ENCODE peak calls at places on chromosomes 2 and 18, in eight cellular contexts. One of them, this sample, is unnamed.

GRCh38 chr2:241135737-241136136 is 13.5 kb downstream of the PASK start:
- DNase-seq in PC-3: no peak
- DNase-seq in astrocyte: no peak
- DNase-seq in SJSA1: no peak
- DNase-seq in prostate gland: no peak
- DNase-seq in HL-60: no peak
- DNase-seq in H9: no peak
- DNase-seq in brain microvascular endothelial cell: no peak
- DNase-seq in this sample: no peak

GRCh38 chr2:171855401-171855800 is 38.6 kb downstream of the SLC25A12 start:
- DNase-seq in brain microvascular endothelial cell: no peak
- DNase-seq in PC-3: no peak
- DNase-seq in prostate gland: no peak
- DNase-seq in astrocyte: peak
- DNase-seq in HL-60: no peak
- DNase-seq in SJSA1: no peak
- DNase-seq in H9: no peak
- DNase-seq in this sample: no peak

GRCh38 chr2:160583162-160583522 is 89.5 kb upstream of the RBMS1 start:
- DNase-seq in SJSA1: no peak
- DNase-seq in prostate gland: peak
- DNase-seq in astrocyte: peak
- DNase-seq in H9: no peak
- DNase-seq in PC-3: peak
- DNase-seq in HL-60: no peak
- DNase-seq in brain microvascular endothelial cell: peak
- DNase-seq in this sample: no peak

GRCh38 chr2:69138247-69138754 is 125.3 kb downstream of the ANTXR1 start:
- DNase-seq in astrocyte: peak
- DNase-seq in H9: no peak
- DNase-seq in brain microvascular endothelial cell: peak
- DNase-seq in prostate gland: no peak
- DNase-seq in PC-3: peak
- DNase-seq in HL-60: no peak
- DNase-seq in SJSA1: peak
- DNase-seq in this sample: no peak

GRCh38 chr2:150809083-150809482 is 321.6 kb upstream of the RND3 start:
- DNase-seq in PC-3: no peak
- DNase-seq in prostate gland: no peak
- DNase-seq in SJSA1: no peak
- DNase-seq in H9: no peak
- DNase-seq in astrocyte: no peak
- DNase-seq in brain microvascular endothelial cell: no peak
- DNase-seq in HL-60: no peak
- DNase-seq in this sample: no peak

GRCh38 chr18:76353046-76353445 is 142.0 kb downstream of the ZNF516 start:
- DNase-seq in prostate gland: no peak
- DNase-seq in H9: no peak
- DNase-seq in HL-60: no peak
- DNase-seq in PC-3: no peak
- DNase-seq in SJSA1: no peak
- DNase-seq in brain microvascular endothelial cell: no peak
- DNase-seq in astrocyte: no peak
- DNase-seq in this sample: no peak

GRCh38 chr2:191999101-191999836 is 152.4 kb upstream of the CAVIN2 start:
- DNase-seq in SJSA1: no peak
- DNase-seq in PC-3: peak
- DNase-seq in brain microvascular endothelial cell: no peak
- DNase-seq in prostate gland: no peak
- DNase-seq in HL-60: no peak
- DNase-seq in H9: no peak
- DNase-seq in astrocyte: no peak
- DNase-seq in this sample: no peak

GRCh38 chr2:178227187-178227586 is 32.9 kb downstream of the OSBPL6 start:
- DNase-seq in PC-3: peak
- DNase-seq in astrocyte: peak
- DNase-seq in prostate gland: no peak
- DNase-seq in brain microvascular endothelial cell: no peak
- DNase-seq in SJSA1: no peak
- DNase-seq in H9: no peak
- DNase-seq in HL-60: no peak
- DNase-seq in this sample: no peak

GRCh38 chr18:5937795-5938194 is 42.5 kb upstream of the TMEM200C start:
- DNase-seq in HL-60: no peak
- DNase-seq in H9: no peak
- DNase-seq in PC-3: no peak
- DNase-seq in SJSA1: no peak
- DNase-seq in astrocyte: no peak
- DNase-seq in prostate gland: no peak
- DNase-seq in brain microvascular endothelial cell: no peak
- DNase-seq in this sample: no peak

GRCh38 chr2:22683911-22684310 is 701.1 kb upstream of the KLHL29 start:
- DNase-seq in PC-3: no peak
- DNase-seq in brain microvascular endothelial cell: no peak
- DNase-seq in H9: no peak
- DNase-seq in SJSA1: no peak
- DNase-seq in prostate gland: no peak
- DNase-seq in HL-60: no peak
- DNase-seq in astrocyte: no peak
- DNase-seq in this sample: no peak

GRCh38 chr2:70675862-70676261 is 92.1 kb downstream of the ADD2 start:
- DNase-seq in HL-60: no peak
- DNase-seq in astrocyte: no peak
- DNase-seq in H9: peak
- DNase-seq in brain microvascular endothelial cell: no peak
- DNase-seq in SJSA1: no peak
- DNase-seq in PC-3: no peak
- DNase-seq in prostate gland: no peak
- DNase-seq in this sample: no peak

GRCh38 chr2:214410918-214411554 is at the start of gene VWC2L:
- DNase-seq in PC-3: peak
- DNase-seq in HL-60: peak
- DNase-seq in SJSA1: peak
- DNase-seq in prostate gland: peak
- DNase-seq in brain microvascular endothelial cell: peak
- DNase-seq in astrocyte: peak
- DNase-seq in H9: peak
- DNase-seq in this sample: no peak

DNA sequence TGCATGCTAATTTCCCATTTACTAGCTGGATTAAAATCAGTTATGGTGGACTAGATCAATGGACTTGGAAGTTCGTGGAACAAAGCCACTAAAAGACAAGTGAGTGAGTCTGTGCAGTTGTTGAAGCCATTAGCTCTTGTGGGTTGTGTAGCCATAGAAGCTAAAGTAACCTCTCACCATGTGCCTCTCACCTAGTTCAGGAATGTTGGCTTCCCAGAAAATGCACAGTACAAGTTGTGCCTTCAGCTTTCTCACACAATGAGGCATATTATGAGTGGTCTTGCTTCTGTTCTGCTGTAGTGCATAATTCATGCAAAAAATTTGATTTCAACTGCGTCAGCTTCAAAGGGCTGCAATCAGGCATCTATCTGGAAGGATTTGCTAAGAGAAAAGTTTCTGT is 26.2 kb downstream of the CERS6 start:
- DNase-seq in astrocyte: no peak
- DNase-seq in HL-60: no peak
- DNase-seq in prostate gland: no peak
- DNase-seq in SJSA1: no peak
- DNase-seq in brain microvascular endothelial cell: no peak
- DNase-seq in H9: no peak
- DNase-seq in PC-3: no peak
- DNase-seq in this sample: no peak
- H3K27ac ChIP-seq in astrocyte: no peak
- H3K27ac ChIP-seq in HL-60: no peak
- H3K27ac ChIP-seq in prostate gland: no peak
- H3K27ac ChIP-seq in SJSA1: no peak
- H3K27ac ChIP-seq in brain microvascular endothelial cell: no peak
- H3K27ac ChIP-seq in H9: no peak
- H3K27ac ChIP-seq in PC-3: no peak
- H3K27ac ChIP-seq in this sample: no peak

GRCh38 chr2:122542646-122543045 is 787.2 kb downstream of the TSN start:
- DNase-seq in PC-3: no peak
- DNase-seq in SJSA1: no peak
- DNase-seq in astrocyte: no peak
- DNase-seq in brain microvascular endothelial cell: no peak
- DNase-seq in H9: no peak
- DNase-seq in prostate gland: no peak
- DNase-seq in HL-60: no peak
- DNase-seq in this sample: no peak

GRCh38 chr2:122539920-122540319 is 784.5 kb downstream of the TSN start:
- DNase-seq in SJSA1: no peak
- DNase-seq in astrocyte: no peak
- DNase-seq in H9: no peak
- DNase-seq in prostate gland: no peak
- DNase-seq in HL-60: no peak
- DNase-seq in PC-3: peak
- DNase-seq in brain microvascular endothelial cell: no peak
- DNase-seq in this sample: no peak

GRCh38 chr2:122543815-122544214 is 788.4 kb downstream of the TSN start:
- DNase-seq in astrocyte: peak
- DNase-seq in HL-60: no peak
- DNase-seq in prostate gland: no peak
- DNase-seq in brain microvascular endothelial cell: peak
- DNase-seq in PC-3: peak
- DNase-seq in H9: no peak
- DNase-seq in SJSA1: no peak
- DNase-seq in this sample: no peak

GRCh38 chr2:122539311-122539710 is 783.9 kb downstream of the TSN start:
- DNase-seq in astrocyte: no peak
- DNase-seq in SJSA1: no peak
- DNase-seq in PC-3: no peak
- DNase-seq in H9: no peak
- DNase-seq in HL-60: no peak
- DNase-seq in brain microvascular endothelial cell: no peak
- DNase-seq in prostate gland: no peak
- DNase-seq in this sample: no peak

GRCh38 chr2:122542236-122542635 is 786.8 kb downstream of the TSN start:
- DNase-seq in HL-60: no peak
- DNase-seq in SJSA1: no peak
- DNase-seq in brain microvascular endothelial cell: no peak
- DNase-seq in H9: no peak
- DNase-seq in prostate gland: no peak
- DNase-seq in PC-3: no peak
- DNase-seq in astrocyte: no peak
- DNase-seq in this sample: no peak
- H3K27ac ChIP-seq in HL-60: no peak
- H3K27ac ChIP-seq in SJSA1: no peak
- H3K27ac ChIP-seq in brain microvascular endothelial cell: no peak
- H3K27ac ChIP-seq in H9: no peak
- H3K27ac ChIP-seq in prostate gland: no peak
- H3K27ac ChIP-seq in PC-3: no peak
- H3K27ac ChIP-seq in astrocyte: no peak
- H3K27ac ChIP-seq in this sample: no peak

DNA sequence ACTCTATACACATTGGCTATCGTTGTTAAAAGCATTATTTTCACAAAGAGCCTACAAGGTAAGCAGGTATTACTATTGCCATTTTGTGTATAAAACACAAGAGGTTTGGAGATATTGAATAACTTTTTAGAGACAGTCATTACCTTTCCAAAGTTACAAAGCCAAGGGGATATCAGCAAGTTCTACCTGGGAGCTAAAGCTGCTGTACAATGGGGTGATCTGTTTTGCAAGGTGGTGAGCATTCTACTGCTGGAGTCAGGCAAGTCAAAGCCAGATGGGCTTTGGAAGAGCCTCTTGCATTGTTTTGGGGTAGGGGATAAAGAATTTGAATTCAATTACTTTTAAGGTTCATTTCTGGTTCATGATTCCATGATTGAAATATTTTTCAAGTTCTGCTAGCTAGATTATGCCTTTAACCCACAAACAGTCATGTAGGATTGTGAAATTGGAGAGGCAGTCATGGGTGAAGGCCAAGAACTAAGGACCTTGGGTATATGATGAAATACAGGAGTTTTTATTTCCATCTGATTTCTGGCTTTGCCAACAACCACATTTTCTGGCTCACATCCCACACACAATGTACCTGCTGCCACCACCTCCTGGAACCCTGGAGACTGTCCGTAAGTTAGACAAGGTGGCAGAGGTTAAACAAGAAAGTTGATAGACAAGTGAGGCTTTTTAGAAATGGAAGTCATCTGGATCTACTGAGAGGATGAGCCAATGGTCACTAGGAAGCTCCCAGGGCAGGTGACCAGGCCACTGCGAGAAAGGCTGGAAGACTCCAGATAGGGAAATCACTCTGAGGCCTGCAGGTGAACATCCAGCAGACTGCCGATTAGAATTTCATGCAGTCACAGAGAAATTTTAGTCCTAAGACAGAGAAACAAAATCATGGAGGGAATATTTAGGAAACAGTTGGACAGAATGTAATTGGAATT is 402.1 kb downstream of the ALK start:
- DNase-seq in HL-60: no peak
- DNase-seq in SJSA1: no peak
- DNase-seq in astrocyte: peak
- DNase-seq in brain microvascular endothelial cell: peak
- DNase-seq in PC-3: peak
- DNase-seq in prostate gland: no peak
- DNase-seq in H9: no peak
- DNase-seq in this sample: no peak
- H3K27ac ChIP-seq in HL-60: no peak
- H3K27ac ChIP-seq in SJSA1: no peak
- H3K27ac ChIP-seq in astrocyte: no peak
- H3K27ac ChIP-seq in brain microvascular endothelial cell: no peak
- H3K27ac ChIP-seq in PC-3: peak
- H3K27ac ChIP-seq in prostate gland: no peak
- H3K27ac ChIP-seq in H9: no peak
- H3K27ac ChIP-seq in this sample: no peak

GRCh38 chr2:200484934-200485333 is 24.9 kb downstream of the KCTD18 start:
- DNase-seq in brain microvascular endothelial cell: peak
- DNase-seq in H9: no peak
- DNase-seq in SJSA1: no peak
- DNase-seq in astrocyte: no peak
- DNase-seq in prostate gland: no peak
- DNase-seq in HL-60: no peak
- DNase-seq in PC-3: no peak
- DNase-seq in this sample: no peak

GRCh38 chr2:200483729-200484198 is 26.1 kb downstream of the KCTD18 start:
- DNase-seq in H9: peak
- DNase-seq in SJSA1: no peak
- DNase-seq in astrocyte: no peak
- DNase-seq in PC-3: peak
- DNase-seq in HL-60: peak
- DNase-seq in brain microvascular endothelial cell: no peak
- DNase-seq in prostate gland: peak
- DNase-seq in this sample: no peak

GRCh38 chr2:200479617-200480292 is 30.1 kb downstream of the KCTD18 start:
- DNase-seq in brain microvascular endothelial cell: peak
- DNase-seq in H9: no peak
- DNase-seq in HL-60: no peak
- DNase-seq in astrocyte: peak
- DNase-seq in prostate gland: peak
- DNase-seq in SJSA1: no peak
- DNase-seq in PC-3: peak
- DNase-seq in this sample: no peak

GRCh38 chr2:200486529-200486928 is 23.3 kb downstream of the KCTD18 start:
- DNase-seq in brain microvascular endothelial cell: no peak
- DNase-seq in prostate gland: no peak
- DNase-seq in H9: no peak
- DNase-seq in HL-60: no peak
- DNase-seq in PC-3: no peak
- DNase-seq in astrocyte: peak
- DNase-seq in SJSA1: no peak
- DNase-seq in this sample: no peak

GRCh38 chr2:200482194-200482593 is 27.7 kb downstream of the KCTD18 start:
- DNase-seq in H9: no peak
- DNase-seq in SJSA1: no peak
- DNase-seq in PC-3: no peak
- DNase-seq in astrocyte: no peak
- DNase-seq in prostate gland: no peak
- DNase-seq in brain microvascular endothelial cell: no peak
- DNase-seq in HL-60: no peak
- DNase-seq in this sample: no peak
- H3K27ac ChIP-seq in H9: no peak
- H3K27ac ChIP-seq in SJSA1: no peak
- H3K27ac ChIP-seq in PC-3: no peak
- H3K27ac ChIP-seq in astrocyte: no peak
- H3K27ac ChIP-seq in prostate gland: no peak
- H3K27ac ChIP-seq in brain microvascular endothelial cell: no peak
- H3K27ac ChIP-seq in HL-60: no peak
- H3K27ac ChIP-seq in this sample: no peak

This sample was measured in CD4-positive, alpha-beta T cell.